ENCODE peak calls at places on chromosomes 3 and 15, in five cellular contexts. V, C, W, N and J are unnamed samples.

GRCh38 chr3:178112134-178112533 is 424.1 kb upstream of the KCNMB2 start:
- DNase-seq in V (no peak), C (no peak), W (no peak), N (no peak), J (no peak)

GRCh38 chr15:99249270-99249817 is at the start of gene TTC23:
- DNase-seq in V (no peak), C (no peak), W (no peak), N (peak; percentile 92), J (no peak)

GRCh38 chr15:101813803-101814534 is 2.0 kb downstream of the OR4F15 start:
- DNase-seq in V (no peak), C (no peak), W (no peak), N (no peak), J (no peak)

GRCh38 chr15:36358094-36358961 is 221.1 kb upstream of the CDIN1 start:
- DNase-seq in V (no peak), C (no peak), W (no peak), N (peak; percentile 20), J (no peak)

GRCh38 chr3:148540266-148540665 is 157.4 kb upstream of the AGTR1 start:
- DNase-seq in V (no peak), C (no peak), W (no peak), N (no peak), J (no peak)

GRCh38 chr3:136617123-136617700 is 135.0 kb downstream of the STAG1 start:
- DNase-seq in V (no peak), C (no peak), W (no peak), N (no peak), J (no peak)

GRCh38 chr15:52290329-52290728 is 5.3 kb downstream of the MYO5C start:
- DNase-seq in V (no peak), C (no peak), W (no peak), N (no peak), J (peak; percentile 30)

GRCh38 chr3:25344609-25345008 is 83.5 kb upstream of the RARB start:
- DNase-seq in V (no peak), C (no peak), W (no peak), N (no peak), J (no peak)

GRCh38 chr3:3184876-3185275 is 5.4 kb upstream of the CRBN start:
- DNase-seq in V (no peak), C (no peak), W (no peak), N (no peak), J (no peak)

GRCh38 chr3:169227911-169228310 is 435.6 kb downstream of the MECOM start:
- DNase-seq in V (no peak), C (no peak), W (no peak), N (peak; percentile 88), J (no peak)

GRCh38 chr15:51869074-51869425 is 39.6 kb downstream of the TMOD3 start:
- DNase-seq in V (no peak), C (no peak), W (no peak), N (peak; percentile 65), J (no peak)

GRCh38 chr3:131402391-131403039 is 20.9 kb downstream of the NUDT16 start:
- DNase-seq in V (no peak), C (no peak), W (no peak), N (peak; percentile 87), J (no peak)

GRCh38 chr3:64351713-64352595 is 126.7 kb upstream of the PRICKLE2 start:
- DNase-seq in V (no peak), C (peak; percentile 46), W (no peak), N (peak; percentile 18), J (no peak)

GRCh38 chr15:75785771-75786563 is 57.3 kb upstream of the UBE2Q2 start:
- DNase-seq in V (peak; percentile 59), C (no peak), W (no peak), N (peak; percentile 15), J (no peak)

GRCh38 chr3:25169146-25169545 is 258.9 kb upstream of the RARB start:
- DNase-seq in V (no peak), C (no peak), W (no peak), N (no peak), J (no peak)

GRCh38 chr15:95292790-95293450 is 1037.6 kb upstream of the NR2F2 start:
- DNase-seq in V (no peak), C (peak; percentile 72), W (no peak), N (no peak), J (no peak)

GRCh38 chr3:40337136-40338108 is 27.9 kb downstream of the EIF1B start:
- DNase-seq in V (no peak), C (no peak), W (no peak), N (no peak), J (no peak)

GRCh38 chr15:100771745-100772144 is 107.9 kb upstream of the ALDH1A3 start:
- DNase-seq in V (no peak), C (no peak), W (peak; percentile 39), N (no peak), J (no peak)

GRCh38 chr3:17195192-17195611 is 310.4 kb downstream of the PLCL2 start:
- DNase-seq in V (no peak), C (no peak), W (peak; percentile 81), N (no peak), J (peak; percentile 7)

GRCh38 chr3:67864587-67865183 is 210.3 kb upstream of the SUCLG2 start:
- DNase-seq in V (no peak), C (no peak), W (no peak), N (no peak), J (no peak)

GRCh38 chr3:46398186-46398955 is 8.5 kb downstream of the CCR5AS start:
- DNase-seq in V (no peak), C (no peak), W (no peak), N (no peak), J (no peak)

GRCh38 chr3:46395210-46395661 is 11.6 kb downstream of the CCR5AS start:
- DNase-seq in V (no peak), C (no peak), W (no peak), N (no peak), J (no peak)

GRCh38 chr3:46393554-46394434 is 13.1 kb downstream of the CCR5AS start:
- DNase-seq in V (no peak), C (no peak), W (no peak), N (no peak), J (no peak)

GRCh38 chr3:46397111-46397510 is 9.8 kb downstream of the CCR5AS start:
- DNase-seq in V (no peak), C (no peak), W (no peak), N (no peak), J (no peak)

DNA sequence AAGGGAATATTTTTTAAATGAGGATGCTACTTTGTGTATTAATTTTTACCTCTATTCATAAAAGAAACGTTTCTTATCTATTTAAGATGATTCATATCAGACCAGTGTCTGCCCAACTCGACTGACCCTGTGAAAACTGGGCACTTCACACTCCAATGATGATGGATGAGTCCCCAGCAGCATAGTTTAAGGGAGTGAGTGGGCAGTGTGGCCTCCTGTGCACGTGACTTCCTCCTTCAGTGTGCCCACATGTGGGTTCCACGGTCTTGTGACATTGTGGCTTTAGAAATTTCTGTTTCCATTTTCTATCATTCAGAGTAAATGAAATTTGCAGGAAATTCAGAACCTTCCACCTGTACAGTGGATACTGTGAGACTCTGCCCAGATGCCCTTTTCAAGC is 10.7 kb downstream of the CCR5AS start:
- DNase-seq in V (no peak), C (no peak), W (no peak), N (no peak), J (no peak)
- TF ChIP-seq POLR2A in V (no peak), C (no peak), W (no peak), N (no peak), J (no peak)

GRCh38 chr15:82891025-82891390 is 61.5 kb downstream of the HOMER2 start:
- DNase-seq in V (no peak), C (peak; percentile 39), W (no peak), N (no peak), J (no peak)
- TF ChIP-seq POLR2AphosphoS5 in V (no peak), C (no peak), W (no peak), N (no peak), J (no peak)

GRCh38 chr15:58065445-58066041 is at the start of gene ALDH1A2:
- DNase-seq in V (no peak), C (no peak), W (peak; percentile 76), N (peak; percentile 72), J (no peak)
- TF ChIP-seq POLR2A in V (no peak), C (no peak), W (no peak), N (no peak), J (no peak)

GRCh38 chr3:128382221-128382807 is 84.4 kb downstream of the DNAJB8 start:
- DNase-seq in V (no peak), C (peak; percentile 77), W (no peak), N (peak; percentile 19), J (no peak)

GRCh38 chr3:128380719-128381118 is 86.0 kb downstream of the DNAJB8 start:
- DNase-seq in V (no peak), C (no peak), W (no peak), N (no peak), J (no peak)

GRCh38 chr3:128381609-128382008 is 85.1 kb downstream of the DNAJB8 start:
- DNase-seq in V (no peak), C (no peak), W (no peak), N (no peak), J (no peak)

GRCh38 chr3:128385080-128385832 is 81.4 kb downstream of the DNAJB8 start:
- DNase-seq in V (no peak), C (peak; percentile 77), W (no peak), N (no peak), J (no peak)

DNA sequence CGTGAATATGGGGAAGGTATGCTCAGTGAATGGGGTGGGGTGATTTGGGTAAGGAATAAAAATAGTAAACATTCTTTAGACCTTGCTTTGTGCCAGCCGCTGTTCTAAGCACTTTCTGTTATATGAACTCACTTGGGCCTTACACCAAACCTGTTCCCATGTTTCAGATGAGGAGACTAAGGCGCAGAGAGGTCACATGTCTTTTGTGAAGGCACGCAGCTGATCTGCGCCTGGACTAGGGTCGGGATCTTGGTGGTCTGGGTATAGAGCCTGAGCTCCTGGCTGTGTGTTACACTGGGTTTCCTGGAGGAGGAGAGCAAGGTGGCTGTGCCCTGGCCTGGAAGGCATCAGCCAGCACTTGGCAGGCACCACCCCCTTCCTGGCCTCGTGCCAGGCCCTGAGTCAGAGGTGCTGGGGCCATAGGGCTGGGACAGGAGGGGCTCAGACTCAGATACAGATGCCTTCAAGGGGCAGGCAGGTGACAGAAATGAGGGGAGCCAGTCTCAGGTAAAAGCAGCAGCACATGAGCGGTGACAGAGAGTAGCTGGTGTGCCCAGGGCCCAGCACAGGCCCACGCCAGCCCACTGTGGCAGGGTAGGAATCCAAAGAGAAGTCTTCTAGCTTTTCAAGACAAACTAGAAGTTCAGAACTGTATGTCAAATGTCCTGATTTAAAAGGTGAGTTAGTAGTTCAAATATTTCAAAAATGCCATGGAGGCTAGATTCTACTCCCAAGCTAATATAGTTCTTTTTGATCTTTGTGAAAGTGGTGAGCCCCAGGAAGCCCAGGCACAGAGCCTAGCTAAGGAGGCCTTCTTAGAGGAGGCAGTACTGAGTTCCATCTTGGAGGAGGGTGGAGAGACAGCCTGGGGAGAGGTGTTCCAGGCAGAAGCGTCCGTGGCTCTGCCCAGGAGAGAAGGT is 83.1 kb downstream of the DNAJB8 start:
- DNase-seq in V (no peak), C (peak; percentile 86), W (no peak), N (peak; percentile 86), J (no peak)
- TF ChIP-seq POLR2AphosphoS5 in V (no peak), C (no peak), W (peak; percentile 34), N (no peak), J (no peak)

DNA sequence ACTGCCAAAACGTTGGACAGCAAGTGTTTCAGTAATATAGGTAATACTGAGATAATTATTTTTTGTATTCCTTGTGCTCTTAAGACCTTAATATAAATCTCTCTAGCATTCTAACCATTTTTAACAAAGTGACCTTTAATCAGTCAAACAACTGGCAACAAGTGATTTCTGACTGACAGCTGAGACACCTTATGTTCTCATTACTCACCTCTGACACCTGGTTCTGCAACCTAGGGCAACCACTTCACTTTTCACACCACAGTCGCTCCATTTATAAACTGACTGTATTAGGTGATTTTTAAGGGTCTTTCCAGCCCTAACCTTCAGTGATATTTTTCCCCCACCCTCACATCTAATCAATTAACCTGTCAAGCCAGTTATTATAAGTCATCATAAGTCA is 60.4 kb upstream of the C15orf61 start:
- DNase-seq in V (no peak), C (no peak), W (no peak), N (no peak), J (no peak)
- TF ChIP-seq POLR2A in V (no peak), C (no peak), W (no peak), N (no peak), J (no peak)